ENCODE peak calls at places on chromosomes 5 and 9, in seven cellular contexts. P is ovary, E is sigmoid colon, H is HepG2, S is stomach, Z is H1, N is A549. F is an unnamed sample.

GRCh38 chr5:77725646-77726045 is 50.5 kb downstream of the TBCA start:
- DNase-seq in P (no peak), E (no peak), H (no peak), S (no peak), Z (no peak), N (no peak), F (no peak)

GRCh38 chr5:1772634-1773033 is 27.0 kb downstream of the MRPL36 start:
- DNase-seq in P (no peak), E (peak), H (peak), S (no peak), Z (no peak), N (peak), F (no peak)

GRCh38 chr5:7392401-7393024 is 3.4 kb upstream of the ADCY2 start:
- DNase-seq in P (peak), E (no peak), H (peak), S (no peak), Z (no peak), N (peak), F (no peak)

GRCh38 chr5:103927739-103928138 is 365.1 kb upstream of the NUDT12 start:
- DNase-seq in P (no peak), E (no peak), H (no peak), S (no peak), Z (no peak), N (no peak), F (no peak)

GRCh38 chr5:2135354-2135753 is 252.6 kb upstream of the IRX4 start:
- DNase-seq in P (no peak), E (no peak), H (no peak), S (no peak), Z (no peak), N (no peak), F (no peak)

GRCh38 chr9:138118601-138119071 is 241.1 kb downstream of the CACNA1B start:
- DNase-seq in P (no peak), E (no peak), H (no peak), S (no peak), Z (no peak), N (no peak), F (no peak)

GRCh38 chr9:133708770-133709611 is 29.2 kb downstream of the SARDH start:
- DNase-seq in P (peak), E (peak), H (no peak), S (no peak), Z (no peak), N (no peak), F (no peak)

GRCh38 chr5:109467058-109467457 is 57.3 kb upstream of the PJA2 start:
- DNase-seq in P (no peak), E (no peak), H (no peak), S (no peak), Z (no peak), N (no peak), F (no peak)

GRCh38 chr5:139740138-139740992 is 55.2 kb upstream of the PSD2 start:
- DNase-seq in P (no peak), E (no peak), H (no peak), S (no peak), Z (no peak), N (no peak), F (no peak)

GRCh38 chr5:78534148-78535009 is 114.2 kb downstream of the LHFPL2 start:
- DNase-seq in P (peak), E (peak), H (no peak), S (no peak), Z (no peak), N (no peak), F (no peak)

GRCh38 chr9:92966518-92966800 is 19.1 kb downstream of the FGD3 start:
- DNase-seq in P (no peak), E (no peak), H (no peak), S (peak), Z (no peak), N (no peak), F (no peak)

GRCh38 chr9:129009584-129010141 is 18.5 kb downstream of the SH3GLB2 start:
- DNase-seq in P (no peak), E (no peak), H (no peak), S (no peak), Z (no peak), N (no peak), F (no peak)

GRCh38 chr5:37859805-37860204 is 20.0 kb upstream of the GDNF start:
- DNase-seq in P (no peak), E (no peak), H (no peak), S (no peak), Z (no peak), N (no peak), F (no peak)

DNA sequence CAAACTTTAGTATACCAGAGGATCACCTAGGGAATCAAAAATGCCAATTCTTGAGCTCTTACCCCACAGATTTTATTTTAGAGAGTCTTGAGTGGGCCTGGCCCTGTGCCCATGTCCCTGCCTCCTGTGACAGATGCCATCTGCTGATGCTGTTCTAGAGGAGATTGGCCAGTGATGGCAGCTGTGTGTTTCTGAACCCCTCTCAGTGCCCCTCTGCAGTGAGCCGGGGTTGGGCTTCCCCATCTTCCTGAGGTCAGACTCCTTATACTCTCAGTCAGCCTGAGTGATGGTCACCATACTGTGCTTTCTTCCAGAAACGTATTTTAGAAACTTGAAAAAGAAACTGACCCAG is 6.1 kb downstream of the PTCD2 start:
- DNase-seq in P (no peak), E (no peak), H (no peak), S (no peak), Z (no peak), N (no peak), F (no peak)
- H3K27ac ChIP-seq in P (no peak), E (peak), H (no peak), S (peak), Z (no peak), N (no peak), F (no peak)

DNA sequence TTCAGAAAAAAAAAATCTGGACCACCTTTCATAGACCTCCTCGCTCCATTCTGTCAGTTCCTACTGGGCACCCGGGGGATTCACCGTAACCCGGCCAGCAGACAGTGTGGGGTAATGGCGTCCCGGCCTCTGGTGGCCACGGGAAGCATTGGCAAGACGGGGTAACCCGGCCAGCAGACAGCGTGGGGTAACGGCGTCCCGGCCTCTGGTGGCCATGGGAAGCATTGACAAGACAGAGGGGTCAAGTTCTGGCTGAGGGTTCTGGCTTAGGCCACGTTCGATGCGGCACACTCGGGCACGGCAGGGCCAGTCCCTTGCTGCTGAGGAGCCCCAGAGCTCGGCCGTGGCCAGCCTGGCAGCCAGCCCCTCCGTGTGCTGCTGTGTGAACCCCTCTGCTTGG is 116.2 kb upstream of the RAPGEF1 start:
- DNase-seq in P (no peak), E (no peak), H (peak), S (no peak), Z (peak), N (peak), F (no peak)
- TF ChIP-seq CTCF in P (no peak), E (no peak), H (peak), S (no peak), Z (peak), N (peak), F (no peak)

GRCh38 chr5:119820608-119821007 is 191.2 kb downstream of the FAM170A start:
- DNase-seq in P (no peak), E (no peak), H (no peak), S (no peak), Z (no peak), N (no peak), F (no peak)
- TF ChIP-seq EP300 in P (no peak), E (no peak), H (no peak), S (no peak), Z (no peak), N (no peak), F (no peak)

DNA sequence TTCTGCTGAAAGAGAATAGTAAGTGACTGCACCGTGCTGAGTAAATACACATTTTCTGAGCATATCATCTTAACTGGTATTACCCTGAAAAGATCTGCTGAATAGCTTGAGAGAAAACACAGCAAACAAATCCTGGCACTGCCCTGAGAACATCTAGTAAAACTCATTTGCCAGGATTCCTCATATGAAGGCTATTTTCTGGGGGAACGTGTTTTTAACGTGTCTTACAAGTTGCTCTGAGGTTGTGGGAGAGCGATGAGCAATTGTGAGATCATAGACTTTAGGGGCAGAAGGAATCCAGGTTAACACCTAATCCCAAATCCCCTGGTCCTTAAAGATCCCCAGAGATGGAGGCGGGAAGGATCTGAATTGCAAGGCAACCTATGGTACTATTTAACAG is 331.9 kb upstream of the RFX3 start:
- DNase-seq in P (no peak), E (no peak), H (no peak), S (no peak), Z (no peak), N (no peak), F (no peak)
- H3K27ac ChIP-seq in P (no peak), E (no peak), H (no peak), S (no peak), Z (no peak), N (no peak), F (no peak)